ENCODE peak calls at places on chromosomes 7 and 10, in nine cellular contexts. P, O, G, B, F, Z, V, X and K are unnamed samples.

GRCh38 chr7:4774804-4775280 is 581 bp upstream of the AP5Z1 start:
- DNase-seq in V (peak), X (no peak), G (no peak), F (no peak), B (peak), Z (no peak), O (no peak), P (peak), K (no peak)

GRCh38 chr7:151867912-151868804 is 8.8 kb downstream of the PRKAG2 start:
- DNase-seq in F (no peak), P (no peak), B (no peak), V (peak), X (no peak), Z (peak), G (no peak), O (no peak), K (no peak)

GRCh38 chr7:144826248-144826647 is 9.6 kb downstream of the TPK1 start:
- DNase-seq in B (no peak), F (no peak), P (peak), O (no peak), X (no peak), Z (no peak), V (no peak), G (no peak), K (no peak)

GRCh38 chr7:11650030-11650429 is 182.0 kb downstream of the THSD7A start:
- DNase-seq in B (no peak), X (no peak), V (no peak), O (no peak), Z (no peak), F (no peak), P (no peak), G (no peak), K (no peak)

GRCh38 chr10:97849101-97849490 is 547 bp upstream of the GOLGA7B start:
- DNase-seq in P (no peak), X (peak), V (no peak), O (no peak), B (no peak), Z (no peak), F (no peak), G (no peak), K (no peak)

GRCh38 chr10:7417103-7417623 is 6.3 kb upstream of the SFMBT2 start:
- DNase-seq in G (peak), X (no peak), F (no peak), V (no peak), B (peak), P (peak), O (no peak), Z (no peak), K (no peak)

GRCh38 chr7:141444956-141445355 is 106.3 kb upstream of the AGK start:
- DNase-seq in B (no peak), F (no peak), G (no peak), V (no peak), Z (no peak), X (no peak), O (no peak), P (no peak), K (no peak)

GRCh38 chr10:6487919-6488318 is 92.2 kb downstream of the PRKCQ start:
- DNase-seq in B (no peak), P (no peak), Z (no peak), X (no peak), F (no peak), O (no peak), G (no peak), V (no peak), K (no peak)

GRCh38 chr7:142720981-142721380 is 28.3 kb upstream of the PRSS1 start:
- DNase-seq in V (no peak), Z (no peak), X (no peak), F (no peak), O (no peak), P (no peak), G (no peak), B (no peak), K (no peak)

GRCh38 chr10:89481662-89482061 is 53.7 kb downstream of the SLC16A12 start:
- DNase-seq in P (peak), G (no peak), F (no peak), O (no peak), B (peak), V (no peak), X (no peak), Z (no peak), K (no peak)

GRCh38 chr7:113483657-113484056 is 365.3 kb upstream of the SMIM30 start:
- DNase-seq in F (no peak), V (no peak), B (no peak), Z (no peak), G (no peak), P (no peak), X (no peak), O (no peak), K (no peak)

DNA sequence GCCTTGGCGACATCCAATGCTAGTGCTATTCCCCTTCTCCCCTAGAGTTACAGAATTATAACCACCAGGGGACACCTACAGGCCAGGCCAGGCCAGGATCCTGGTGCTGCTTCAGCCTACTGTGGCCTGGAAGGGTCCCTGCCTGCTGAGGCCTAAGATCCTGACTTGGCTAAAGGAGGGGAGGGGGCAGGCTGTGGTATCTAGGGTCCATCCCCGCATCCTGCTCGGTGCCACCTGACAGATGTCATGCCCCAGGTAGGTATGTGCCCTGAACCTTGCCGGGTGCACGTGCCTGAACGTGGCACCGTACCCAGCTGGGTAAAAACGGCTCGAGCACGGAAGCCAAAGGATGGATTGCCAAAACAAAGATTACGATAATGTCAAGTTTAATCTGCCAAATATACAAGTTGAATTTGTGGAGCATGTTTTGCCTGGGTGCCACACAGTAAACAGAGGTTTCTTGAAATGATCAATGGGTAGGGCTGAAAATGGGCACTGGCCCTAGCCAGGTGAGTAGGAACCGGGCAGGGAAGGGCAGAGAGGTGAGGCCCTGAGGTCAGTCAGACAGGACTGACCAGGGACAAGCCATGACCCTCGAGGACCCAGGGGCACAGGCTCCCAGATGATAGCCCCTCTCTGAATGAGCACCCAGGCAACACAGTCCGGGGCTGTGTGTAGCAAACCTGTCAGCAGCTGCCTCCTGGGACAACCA is 12.6 kb downstream of the PDAP1 start:
- DNase-seq in P (no peak), B (no peak), X (no peak), F (no peak), V (no peak), Z (no peak), G (no peak), O (no peak), K (no peak)
- TF ChIP-seq CTCF in P (peak), B (peak), X (no peak), F (no peak), V (no peak), Z (no peak), G (no peak), O (no peak), K (no peak)

GRCh38 chr7:41869091-41869490 is 166.2 kb upstream of the INHBA start:
- DNase-seq in B (no peak), O (no peak), G (no peak), Z (no peak), F (no peak), P (peak), V (no peak), X (no peak), K (no peak)
- TF ChIP-seq CTCF in B (no peak), O (no peak), G (no peak), Z (no peak), F (no peak), P (no peak), V (no peak), X (no peak), K (no peak)

GRCh38 chr10:119608316-119609155 is 11.8 kb upstream of the TIAL1 start:
- DNase-seq in V (peak), P (peak), O (no peak), X (peak), B (no peak), F (no peak), Z (peak), G (no peak), K (no peak)
- TF ChIP-seq CTCF in V (peak), P (peak), O (peak), X (peak), B (peak), F (peak), Z (peak), G (peak), K (no peak)

GRCh38 chr7:99311702-99312101 is 14.0 kb upstream of the ARPC1A start:
- DNase-seq in Z (no peak), X (no peak), P (no peak), V (no peak), B (no peak), G (no peak), O (no peak), F (no peak), K (no peak)
- TF ChIP-seq CTCF in Z (no peak), X (no peak), P (no peak), V (no peak), B (peak), G (no peak), O (no peak), F (no peak), K (no peak)

GRCh38 chr10:61452229-61452651 is 941 bp downstream of the TMEM26 start:
- DNase-seq in X (no peak), G (no peak), P (no peak), F (no peak), B (no peak), Z (peak), V (no peak), O (no peak), K (no peak)
- TF ChIP-seq CTCF in X (no peak), G (no peak), P (no peak), F (no peak), B (no peak), Z (no peak), V (no peak), O (no peak), K (no peak)

DNA sequence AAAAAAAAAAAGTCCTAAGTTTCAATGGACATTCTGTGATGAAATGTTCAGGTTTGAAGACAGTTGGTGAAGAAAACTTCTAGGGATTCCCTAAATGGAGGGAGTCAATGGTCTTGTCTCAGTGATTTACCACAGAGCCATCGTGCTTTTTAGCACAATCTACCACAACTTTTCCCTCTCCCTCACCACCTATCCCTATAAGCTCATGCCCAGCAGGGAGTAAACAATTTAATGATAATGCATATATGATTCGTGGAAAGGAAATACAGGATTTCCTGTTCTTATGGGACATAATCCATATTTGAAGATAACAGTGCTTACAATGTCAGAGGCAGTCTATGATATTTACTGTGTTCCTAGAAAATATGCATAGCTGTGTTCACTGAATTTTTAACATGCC is 38.4 kb upstream of the CD36 start:
- DNase-seq in V (no peak), B (no peak), F (no peak), O (no peak), P (no peak), Z (no peak), G (no peak), X (no peak), K (no peak)
- TF ChIP-seq CTCF in V (no peak), B (no peak), F (no peak), O (no peak), P (no peak), Z (no peak), G (no peak), X (no peak), K (no peak)

GRCh38 chr10:93854985-93855384 is 38.8 kb upstream of the SLC35G1 start:
- DNase-seq in Z (no peak), V (no peak), O (no peak), B (no peak), P (no peak), X (no peak), G (no peak), F (no peak), K (no peak)

GRCh38 chr10:93856349-93857140 is 37.2 kb upstream of the SLC35G1 start:
- DNase-seq in F (no peak), O (no peak), P (no peak), G (no peak), Z (no peak), V (no peak), B (no peak), X (no peak), K (no peak)

GRCh38 chr10:93861825-93862224 is 32.0 kb upstream of the SLC35G1 start:
- DNase-seq in V (no peak), O (no peak), P (no peak), B (no peak), Z (no peak), G (no peak), X (no peak), F (no peak), K (no peak)

GRCh38 chr10:93859049-93859655 is 34.6 kb upstream of the SLC35G1 start:
- DNase-seq in X (no peak), V (no peak), Z (no peak), G (no peak), O (no peak), P (no peak), B (no peak), F (no peak), K (no peak)
- TF ChIP-seq CTCF in X (no peak), V (peak), Z (no peak), G (peak), O (no peak), P (peak), B (peak), F (peak), K (no peak)

GRCh38 chr10:114489521-114490310 is 85.4 kb upstream of the AFAP1L2 start:
- DNase-seq in Z (no peak), O (no peak), F (no peak), X (no peak), B (no peak), P (no peak), G (no peak), V (no peak), K (no peak)

GRCh38 chr10:114487815-114488536 is 83.7 kb upstream of the AFAP1L2 start:
- DNase-seq in O (no peak), V (no peak), X (no peak), F (no peak), G (no peak), Z (no peak), P (no peak), B (no peak), K (no peak)

GRCh38 chr10:114483575-114483974 is 79.3 kb upstream of the AFAP1L2 start:
- DNase-seq in G (no peak), X (no peak), O (no peak), Z (no peak), P (no peak), V (no peak), B (no peak), F (no peak), K (no peak)

GRCh38 chr10:114485695-114486400 is 81.5 kb upstream of the AFAP1L2 start:
- DNase-seq in Z (no peak), O (no peak), P (no peak), B (no peak), V (no peak), G (no peak), X (no peak), F (no peak), K (no peak)

DNA sequence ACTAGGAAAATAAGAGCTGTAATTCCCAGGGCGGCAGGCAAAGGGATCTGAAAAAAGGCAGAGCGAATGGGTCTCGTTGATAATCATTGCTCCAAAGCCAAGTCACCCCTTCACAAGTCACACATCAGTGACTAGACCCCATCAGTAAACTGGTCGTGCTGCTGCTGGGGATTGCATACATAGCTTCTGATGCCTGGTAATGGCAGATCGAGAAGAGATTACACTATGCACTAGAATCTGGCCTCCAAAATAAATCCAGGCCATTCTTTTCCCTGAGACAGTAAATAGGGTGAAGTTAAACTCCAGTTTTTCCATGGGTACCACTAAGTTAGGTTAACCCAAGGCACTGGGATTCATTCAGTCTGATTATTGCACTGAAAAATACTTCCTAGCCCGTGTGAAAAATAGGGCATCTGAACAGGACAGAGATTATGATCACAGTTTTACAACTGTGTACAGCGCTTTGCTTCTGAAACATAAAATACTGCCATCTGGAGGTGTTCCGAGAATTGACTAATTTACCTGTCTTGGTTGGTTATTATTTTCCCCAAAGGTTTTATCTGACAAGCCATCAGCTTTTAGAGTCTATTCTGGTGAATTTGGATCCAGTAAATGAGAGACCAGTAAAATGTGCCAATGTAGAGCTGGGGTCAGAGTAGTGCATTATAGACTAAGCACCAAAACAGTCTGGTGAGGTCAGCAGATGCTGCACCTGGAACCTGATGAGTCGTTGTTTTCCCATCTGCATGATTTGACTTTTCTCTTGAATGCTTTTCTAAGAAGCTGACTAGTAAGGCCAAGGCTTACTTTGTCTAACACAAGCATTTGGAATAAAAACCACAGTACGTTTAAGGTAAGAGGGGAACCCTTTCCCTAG is 82.9 kb upstream of the AFAP1L2 start:
- DNase-seq in P (no peak), Z (no peak), B (no peak), V (no peak), G (peak), F (no peak), O (no peak), X (no peak), K (no peak)
- TF ChIP-seq CTCF in P (no peak), Z (no peak), B (peak), V (peak), G (peak), F (peak), O (no peak), X (no peak), K (no peak)